ENCODE peak calls at places on chromosomes 3 and 15, in ten cellular contexts. O, J, D, B, N, A, L, Z, F and Y are unnamed samples.

GRCh38 chr3:42652611-42653302 is 740 bp upstream of the ZBTB47 start:
- DNase-seq in O (peak), J (peak), D (peak), B (peak), N (peak), A (peak), L (peak), Z (peak), F (peak), Y (peak)

GRCh38 chr15:100131321-100132224 is 210.2 kb downstream of the ADAMTS17 start:
- DNase-seq in O (peak), J (peak), D (no peak), B (peak), N (no peak), A (peak), L (no peak), Z (peak), F (peak), Y (peak)

GRCh38 chr3:24521306-24522154 is 26.9 kb upstream of the THRB start:
- DNase-seq in O (no peak), J (peak), D (peak), B (no peak), N (peak), A (peak), L (no peak), Z (peak), F (peak), Y (peak)

GRCh38 chr3:37990527-37990926 is at the start of gene VILL:
- DNase-seq in O (no peak), J (no peak), D (peak), B (no peak), N (peak), A (no peak), L (no peak), Z (peak), F (no peak), Y (no peak)

GRCh38 chr3:149648525-149648924 is 9.3 kb downstream of the WWTR1 start:
- DNase-seq in O (no peak), J (peak), D (no peak), B (peak), N (no peak), A (no peak), L (no peak), Z (no peak), F (no peak), Y (no peak)

GRCh38 chr3:89957461-89957860 is 850.0 kb downstream of the EPHA3 start:
- DNase-seq in O (peak), J (no peak), D (no peak), B (peak), N (no peak), A (no peak), L (no peak), Z (no peak), F (peak), Y (no peak)

GRCh38 chr3:66439666-66440344 is 61.0 kb downstream of the LRIG1 start:
- DNase-seq in O (no peak), J (no peak), D (no peak), B (no peak), N (no peak), A (no peak), L (no peak), Z (no peak), F (no peak), Y (no peak)

GRCh38 chr3:49716691-49717538 is 2.6 kb downstream of the AMIGO3 start:
- DNase-seq in O (no peak), J (no peak), D (no peak), B (no peak), N (no peak), A (peak), L (no peak), Z (peak), F (no peak), Y (no peak)

GRCh38 chr3:49471856-49472495 is 1.9 kb downstream of the DAG1 start:
- DNase-seq in O (no peak), J (no peak), D (no peak), B (no peak), N (peak), A (no peak), L (no peak), Z (no peak), F (no peak), Y (no peak)

GRCh38 chr15:58015565-58015964 is 49.9 kb downstream of the ALDH1A2 start:
- DNase-seq in O (peak), J (peak), D (no peak), B (peak), N (no peak), A (no peak), L (no peak), Z (no peak), F (peak), Y (no peak)

GRCh38 chr15:70269991-70270751 is 172.5 kb upstream of the TLE3 start:
- DNase-seq in O (peak), J (no peak), D (no peak), B (peak), N (peak), A (no peak), L (no peak), Z (no peak), F (peak), Y (peak)

GRCh38 chr15:90165659-90166489 is 35.3 kb upstream of the SEMA4B start:
- DNase-seq in O (peak), J (peak), D (peak), B (peak), N (peak), A (peak), L (no peak), Z (peak), F (peak), Y (peak)

GRCh38 chr15:89356634-89357298 is 22.1 kb upstream of the POLG start:
- DNase-seq in O (no peak), J (no peak), D (no peak), B (no peak), N (no peak), A (no peak), L (no peak), Z (no peak), F (peak), Y (no peak)

GRCh38 chr3:126487151-126487771 is 11.6 kb upstream of the ZXDC start:
- DNase-seq in O (no peak), J (no peak), D (no peak), B (peak), N (no peak), A (peak), L (no peak), Z (no peak), F (peak), Y (no peak)

GRCh38 chr3:33032937-33033336 is 64.0 kb downstream of the GLB1 start:
- DNase-seq in O (no peak), J (no peak), D (no peak), B (no peak), N (peak), A (no peak), L (no peak), Z (no peak), F (no peak), Y (no peak)

GRCh38 chr15:52066842-52067544 is 45.6 kb downstream of the BCL2L10 start:
- DNase-seq in O (no peak), J (no peak), D (peak), B (no peak), N (no peak), A (no peak), L (no peak), Z (no peak), F (no peak), Y (peak)

GRCh38 chr15:45184562-45185041 is 3.2 kb downstream of the SHF start:
- DNase-seq in O (no peak), J (no peak), D (no peak), B (no peak), N (no peak), A (no peak), L (no peak), Z (no peak), F (no peak), Y (no peak)

GRCh38 chr15:45185069-45185779 is 2.5 kb downstream of the SHF start:
- DNase-seq in O (no peak), J (no peak), D (no peak), B (no peak), N (no peak), A (no peak), L (no peak), Z (no peak), F (no peak), Y (no peak)

GRCh38 chr15:45181491-45182285 is 6.1 kb downstream of the SHF start:
- DNase-seq in O (no peak), J (no peak), D (peak), B (no peak), N (no peak), A (no peak), L (no peak), Z (no peak), F (no peak), Y (no peak)

GRCh38 chr15:45183001-45183400 is 4.8 kb downstream of the SHF start:
- DNase-seq in O (no peak), J (no peak), D (no peak), B (no peak), N (no peak), A (no peak), L (no peak), Z (no peak), F (no peak), Y (no peak)

GRCh38 chr15:45183511-45183910 is 4.3 kb downstream of the SHF start:
- DNase-seq in O (no peak), J (no peak), D (no peak), B (no peak), N (no peak), A (no peak), L (no peak), Z (no peak), F (no peak), Y (no peak)
- H3K4me3 ChIP-seq in O (no peak), J (no peak), D (no peak), B (no peak), N (no peak), A (no peak), L (no peak), Z (no peak), F (no peak), Y (no peak)

GRCh38 chr3:5227812-5228211 is 40.3 kb downstream of the EDEM1 start:
- DNase-seq in O (no peak), J (no peak), D (no peak), B (peak), N (no peak), A (no peak), L (no peak), Z (no peak), F (no peak), Y (peak)

GRCh38 chr3:5229414-5229813 is 41.9 kb downstream of the EDEM1 start:
- DNase-seq in O (no peak), J (no peak), D (no peak), B (no peak), N (no peak), A (no peak), L (no peak), Z (no peak), F (no peak), Y (no peak)

GRCh38 chr3:5222283-5223005 is 34.9 kb downstream of the EDEM1 start:
- DNase-seq in O (no peak), J (no peak), D (no peak), B (no peak), N (no peak), A (no peak), L (no peak), Z (no peak), F (no peak), Y (no peak)

GRCh38 chr3:5231067-5231466 is 43.6 kb downstream of the EDEM1 start:
- DNase-seq in O (no peak), J (no peak), D (no peak), B (no peak), N (no peak), A (no peak), L (no peak), Z (no peak), F (no peak), Y (no peak)

GRCh38 chr3:5226783-5227182 is 39.3 kb downstream of the EDEM1 start:
- DNase-seq in O (no peak), J (peak), D (no peak), B (peak), N (no peak), A (no peak), L (no peak), Z (peak), F (peak), Y (peak)
- TF ChIP-seq CTCF in O (peak), J (peak), D (peak), B (peak), N (peak), A (peak), L (peak), Z (peak), F (peak), Y (peak)

GRCh38 chr3:145939431-145939830 is 221.6 kb downstream of the PLOD2 start:
- DNase-seq in O (no peak), J (no peak), D (no peak), B (no peak), N (no peak), A (no peak), L (no peak), Z (no peak), F (no peak), Y (no peak)

GRCh38 chr3:145942052-145942451 is 218.9 kb downstream of the PLOD2 start:
- DNase-seq in O (no peak), J (no peak), D (no peak), B (no peak), N (no peak), A (no peak), L (no peak), Z (no peak), F (no peak), Y (no peak)

GRCh38 chr3:145943994-145944393 is 217.0 kb downstream of the PLOD2 start:
- DNase-seq in O (no peak), J (no peak), D (no peak), B (no peak), N (no peak), A (no peak), L (no peak), Z (peak), F (no peak), Y (no peak)
- H3K4me3 ChIP-seq in O (no peak), J (no peak), D (no peak), B (no peak), N (no peak), A (no peak), L (no peak), Z (no peak), F (no peak), Y (no peak)

GRCh38 chr3:71859128-71859519 is 74.2 kb upstream of the PROK2 start:
- DNase-seq in O (no peak), J (peak), D (no peak), B (peak), N (no peak), A (no peak), L (no peak), Z (peak), F (peak), Y (peak)
- TF ChIP-seq CTCF in O (peak), J (no peak), D (peak), B (no peak), N (peak), A (peak), L (peak), Z (peak), F (peak), Y (no peak)

DNA sequence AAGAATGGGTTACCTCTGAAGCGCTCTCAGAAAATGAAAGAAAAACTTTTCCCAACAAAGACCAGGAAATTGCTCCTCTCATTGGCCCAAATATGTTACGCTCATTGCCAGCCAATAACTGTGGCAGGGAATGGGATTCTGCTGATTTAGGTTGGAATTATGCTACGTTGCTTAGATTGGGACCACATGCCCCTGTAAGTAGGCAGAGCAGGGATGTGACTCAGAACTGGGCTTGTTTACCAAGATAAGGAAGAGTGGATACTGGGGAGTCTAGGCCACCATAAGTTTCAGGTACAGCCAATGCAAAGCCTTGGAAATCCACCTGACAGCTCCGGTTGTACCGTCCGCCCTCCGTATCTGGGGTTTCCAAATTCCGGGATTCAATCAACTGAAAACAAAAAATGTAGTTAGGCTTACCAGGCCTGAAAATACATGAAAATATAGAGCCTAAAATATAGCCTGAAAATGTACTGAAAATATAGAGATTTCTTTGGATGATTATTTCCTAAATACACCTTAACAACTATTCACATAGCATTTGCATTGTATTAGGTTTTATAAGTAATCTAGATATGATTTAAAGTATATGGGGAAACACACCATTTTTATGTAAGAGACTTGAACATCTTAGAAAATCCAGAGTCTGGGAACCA is 1.5 kb upstream of the TCF12 start:
- DNase-seq in O (no peak), J (no peak), D (no peak), B (peak), N (no peak), A (no peak), L (no peak), Z (peak), F (no peak), Y (no peak)
- H3K4me3 ChIP-seq in O (no peak), J (peak), D (peak), B (no peak), N (no peak), A (peak), L (peak), Z (no peak), F (no peak), Y (no peak)

DNA sequence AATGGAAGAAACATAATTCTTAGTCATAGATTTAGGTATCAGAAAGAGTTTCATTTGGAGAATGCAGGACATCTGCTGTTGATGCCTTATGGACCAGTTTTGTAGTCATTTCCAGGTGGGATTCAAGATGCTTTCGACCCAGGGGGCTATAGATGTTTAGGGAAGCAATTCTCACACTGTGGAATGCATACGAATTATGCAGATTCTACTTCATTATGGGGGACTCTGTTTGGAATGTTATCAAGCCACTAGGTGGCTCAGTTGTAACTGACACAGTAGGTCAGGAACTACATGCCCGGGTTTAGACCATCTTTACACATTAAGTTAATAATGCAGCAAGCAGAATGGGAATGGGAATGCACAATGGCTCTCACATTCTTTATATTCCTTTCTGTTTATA is 1359.8 kb downstream of the ZPLD1 start:
- DNase-seq in O (no peak), J (no peak), D (no peak), B (no peak), N (no peak), A (no peak), L (no peak), Z (peak), F (no peak), Y (no peak)
- TF ChIP-seq CTCF in O (peak), J (no peak), D (no peak), B (no peak), N (no peak), A (no peak), L (no peak), Z (peak), F (no peak), Y (no peak)

DNA sequence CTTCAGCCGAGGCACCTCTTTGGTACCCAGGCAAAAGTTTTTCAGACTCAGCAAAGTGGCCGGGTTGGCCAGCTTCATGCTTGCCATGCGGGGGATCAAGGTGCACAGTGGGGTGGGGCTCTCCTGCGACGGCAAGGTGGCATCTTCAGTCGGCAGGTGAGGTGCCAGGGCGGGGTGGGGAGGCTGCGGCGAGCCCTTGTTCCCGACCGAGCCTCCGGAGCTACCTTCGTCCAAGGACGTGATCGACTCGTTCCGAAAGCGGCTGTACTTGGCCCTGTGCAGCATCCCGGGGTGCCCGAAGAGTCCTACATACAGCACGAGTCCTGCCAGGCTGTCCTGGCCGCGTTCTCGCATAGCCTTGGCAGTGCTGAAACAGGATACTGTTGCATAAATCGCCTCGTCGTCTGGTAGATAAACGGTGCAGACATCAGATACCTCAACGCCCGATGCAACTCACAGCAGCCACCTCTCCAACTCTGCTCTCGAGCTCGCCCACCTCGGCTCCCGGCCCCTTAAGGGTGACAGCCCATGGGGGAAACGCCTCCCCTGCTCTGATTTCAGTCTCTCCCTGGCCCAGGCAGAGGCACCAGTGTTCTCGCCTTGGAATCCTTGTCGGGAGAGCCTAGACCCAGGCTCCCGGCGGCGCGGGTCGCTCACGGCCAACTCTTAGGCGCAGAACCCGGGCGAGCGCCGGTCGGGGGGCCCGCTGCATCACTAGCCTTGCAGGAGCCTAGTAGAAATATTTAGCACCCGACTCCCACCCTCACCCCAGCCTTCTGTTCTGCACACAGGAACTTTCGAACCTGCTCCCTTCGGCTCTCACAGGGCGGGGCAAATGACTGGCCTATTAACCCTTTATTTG is 826 bp downstream of the SHC4 start:
- DNase-seq in O (peak), J (peak), D (no peak), B (peak), N (no peak), A (peak), L (no peak), Z (peak), F (peak), Y (peak)
- H3K4me3 ChIP-seq in O (peak), J (peak), D (peak), B (peak), N (peak), A (peak), L (peak), Z (peak), F (peak), Y (peak)

GRCh38 chr15:76060098-76060989 is 559 bp downstream of the TMEM266 start:
- DNase-seq in O (no peak), J (no peak), D (no peak), B (no peak), N (no peak), A (no peak), L (no peak), Z (no peak), F (no peak), Y (no peak)

GRCh38 chr15:76057332-76058000 is 2.3 kb upstream of the TMEM266 start:
- DNase-seq in O (peak), J (peak), D (peak), B (peak), N (peak), A (no peak), L (no peak), Z (peak), F (peak), Y (peak)

GRCh38 chr15:76061700-76062099 is 1.9 kb downstream of the TMEM266 start:
- DNase-seq in O (no peak), J (no peak), D (no peak), B (no peak), N (no peak), A (no peak), L (no peak), Z (no peak), F (no peak), Y (no peak)

GRCh38 chr15:76058714-76059319 is 968 bp upstream of the TMEM266 start:
- DNase-seq in O (no peak), J (peak), D (peak), B (peak), N (no peak), A (no peak), L (no peak), Z (peak), F (peak), Y (peak)

GRCh38 chr15:76059320-76060097 is at the start of gene TMEM266:
- DNase-seq in O (no peak), J (peak), D (peak), B (no peak), N (no peak), A (peak), L (no peak), Z (peak), F (peak), Y (peak)
- TF ChIP-seq CTCF in O (no peak), J (no peak), D (no peak), B (no peak), N (no peak), A (no peak), L (no peak), Z (no peak), F (no peak), Y (no peak)